ENCODE peak calls at places on chromosomes 4 and X, in five cellular contexts. B, W, C, M and H are unnamed samples.

GRCh38 chrX:23953908-23954269 is 46.1 kb downstream of the CXorf58 start:
- DNase-seq in W (no peak), M (peak), C (no peak), B (no peak), H (no peak)

GRCh38 chr4:22668702-22669101 is 24.0 kb upstream of the GBA3 start:
- DNase-seq in M (no peak), W (no peak), B (no peak), C (no peak), H (no peak)

GRCh38 chr4:10063544-10064300 is 42.4 kb upstream of the SLC2A9 start:
- DNase-seq in M (no peak), W (peak), B (peak), C (no peak), H (no peak)

GRCh38 chrX:68684291-68684918 is 36.9 kb downstream of the STARD8 start:
- DNase-seq in M (peak), C (no peak), W (peak), B (no peak), H (no peak)

GRCh38 chr4:80434238-80434637 is 98.7 kb downstream of the CFAP299 start:
- DNase-seq in W (no peak), C (no peak), M (no peak), B (no peak), H (no peak)

GRCh38 chr4:10343656-10344055 is 113.6 kb downstream of the ZNF518B start:
- DNase-seq in W (no peak), M (no peak), C (no peak), B (no peak), H (no peak)

GRCh38 chr4:109298279-109299010 is 4.0 kb downstream of the COL25A1 start:
- DNase-seq in C (no peak), B (peak), W (peak), M (peak), H (no peak)

GRCh38 chrX:9370888-9371287 is 94.0 kb upstream of the TBL1X start:
- DNase-seq in M (no peak), B (no peak), C (no peak), W (no peak), H (no peak)

GRCh38 chrX:33204889-33205288 is 6.5 kb downstream of the DMD start:
- DNase-seq in M (no peak), C (no peak), W (no peak), B (no peak), H (no peak)

GRCh38 chr4:25976780-25977179 is 62.8 kb downstream of the SMIM20 start:
- DNase-seq in W (no peak), C (no peak), B (no peak), M (no peak), H (no peak)

GRCh38 chr4:176758731-176759130 is 34.0 kb downstream of the VEGFC start:
- DNase-seq in M (no peak), B (no peak), W (no peak), C (no peak), H (no peak)

GRCh38 chrX:121958886-121959285 is 911.5 kb downstream of the GLUD2 start:
- DNase-seq in C (no peak), M (no peak), W (no peak), B (no peak), H (no peak)

GRCh38 chr4:84277923-84278322 is 221.2 kb downstream of the NKX6-1 start:
- DNase-seq in B (no peak), W (no peak), C (no peak), M (no peak), H (no peak)

GRCh38 chr4:186740822-186741221 is 17.2 kb upstream of the FAT1 start:
- DNase-seq in B (no peak), M (no peak), W (no peak), C (no peak), H (no peak)

GRCh38 chr4:83109480-83110221 is 4.9 kb downstream of the PLAC8 start:
- DNase-seq in C (no peak), B (no peak), W (peak), M (no peak), H (no peak)

GRCh38 chr4:128301979-128302378 is 14.4 kb upstream of the PGRMC2 start:
- DNase-seq in C (no peak), M (no peak), B (no peak), W (peak), H (no peak)

GRCh38 chrX:136214551-136214950 is 36.6 kb downstream of the MAP7D3 start:
- DNase-seq in C (no peak), M (no peak), B (no peak), W (peak), H (no peak)

GRCh38 chrX:44234541-44234940 is 108.9 kb downstream of the EFHC2 start:
- DNase-seq in M (no peak), C (no peak), W (no peak), B (no peak), H (no peak)

GRCh38 chr4:70893790-70894189 is 8.4 kb upstream of the MOB1B start:
- DNase-seq in C (no peak), W (no peak), M (no peak), B (no peak), H (no peak)

GRCh38 chr4:13548059-13548983 is 4.0 kb upstream of the NKX3-2 start:
- DNase-seq in W (no peak), C (no peak), B (no peak), M (no peak), H (no peak)

GRCh38 chr4:13546374-13546854 is 2.1 kb upstream of the NKX3-2 start:
- DNase-seq in B (no peak), C (no peak), W (no peak), M (no peak), H (no peak)

GRCh38 chr4:13546855-13547562 is 2.7 kb upstream of the NKX3-2 start:
- DNase-seq in B (no peak), M (no peak), W (no peak), C (no peak), H (no peak)

GRCh38 chr4:13548984-13549546 is 4.8 kb upstream of the NKX3-2 start:
- DNase-seq in C (peak), B (peak), W (peak), M (peak), H (peak)

DNA sequence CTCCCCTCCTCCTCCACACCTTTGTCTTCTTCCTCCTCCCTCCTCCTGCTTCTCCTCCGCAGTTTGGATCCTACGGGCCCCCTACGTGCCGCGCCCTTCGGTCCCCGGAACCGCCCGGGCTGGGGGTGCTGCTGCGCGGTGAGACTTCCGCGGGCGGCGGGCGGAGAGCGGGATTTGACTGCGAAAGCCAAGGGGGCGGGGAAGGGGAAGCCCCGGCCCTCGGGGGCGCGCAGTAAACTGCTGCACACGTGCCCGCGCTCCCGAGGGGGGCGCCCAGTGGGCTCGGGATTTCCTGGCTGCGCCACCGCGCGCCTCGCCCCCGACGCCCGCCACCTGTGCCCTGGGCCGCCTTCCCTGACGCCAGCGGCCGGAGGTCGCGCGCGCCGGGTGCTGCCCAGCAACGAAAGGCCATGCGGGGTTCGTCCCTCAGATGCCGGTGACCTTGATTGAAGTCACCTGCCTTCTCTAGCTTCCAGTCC is 3.3 kb upstream of the NKX3-2 start:
- DNase-seq in W (no peak), M (no peak), B (no peak), C (no peak), H (no peak)
- TF ChIP-seq EZH2 in W (peak), M (no peak), B (no peak), C (no peak), H (no peak)

GRCh38 chrX:11210397-11210796 is 82.8 kb upstream of the AMELX start:
- DNase-seq in M (no peak), B (no peak), W (no peak), C (no peak), H (no peak)
- H3K9ac ChIP-seq in M (no peak), B (no peak), W (no peak), C (no peak), H (no peak)

GRCh38 chr4:153676491-153676890 is 7.6 kb upstream of the TLR2 start:
- DNase-seq in W (peak), M (no peak), C (no peak), B (no peak), H (no peak)
- TF ChIP-seq POLR2AphosphoS5 in W (no peak), M (no peak), C (no peak), B (no peak), H (no peak)

GRCh38 chr4:23745377-23745776 is 144.5 kb downstream of the PPARGC1A start:
- DNase-seq in W (no peak), B (no peak), M (no peak), C (no peak), H (no peak)

GRCh38 chr4:23736466-23736865 is 153.4 kb downstream of the PPARGC1A start:
- DNase-seq in M (no peak), C (no peak), B (no peak), W (no peak), H (no peak)

GRCh38 chr4:23737571-23737970 is 152.3 kb downstream of the PPARGC1A start:
- DNase-seq in W (no peak), M (no peak), B (no peak), C (no peak), H (no peak)

GRCh38 chr4:23746672-23747071 is 143.2 kb downstream of the PPARGC1A start:
- DNase-seq in B (no peak), M (no peak), W (no peak), C (no peak), H (no peak)

GRCh38 chr4:23741586-23742240 is 148.1 kb downstream of the PPARGC1A start:
- DNase-seq in M (no peak), W (no peak), B (no peak), C (no peak), H (no peak)
- TF ChIP-seq EZH2 in M (no peak), W (no peak), B (no peak), C (no peak), H (no peak)

GRCh38 chr4:102477657-102478056 is 23.5 kb upstream of the NFKB1 start:
- DNase-seq in B (no peak), W (no peak), C (no peak), M (no peak), H (no peak)
- H3K9ac ChIP-seq in B (no peak), W (no peak), C (no peak), M (no peak), H (no peak)

GRCh38 chr4:47031011-47031678 is at the start of gene GABRB1:
- DNase-seq in W (peak), B (no peak), C (no peak), M (no peak), H (no peak)

GRCh38 chr4:47038263-47038662 is 6.9 kb downstream of the GABRB1 start:
- DNase-seq in W (no peak), C (no peak), M (no peak), B (no peak), H (no peak)

GRCh38 chr4:47031713-47032404 is 492 bp downstream of the GABRB1 start:
- DNase-seq in B (no peak), C (no peak), M (no peak), W (no peak), H (no peak)

DNA sequence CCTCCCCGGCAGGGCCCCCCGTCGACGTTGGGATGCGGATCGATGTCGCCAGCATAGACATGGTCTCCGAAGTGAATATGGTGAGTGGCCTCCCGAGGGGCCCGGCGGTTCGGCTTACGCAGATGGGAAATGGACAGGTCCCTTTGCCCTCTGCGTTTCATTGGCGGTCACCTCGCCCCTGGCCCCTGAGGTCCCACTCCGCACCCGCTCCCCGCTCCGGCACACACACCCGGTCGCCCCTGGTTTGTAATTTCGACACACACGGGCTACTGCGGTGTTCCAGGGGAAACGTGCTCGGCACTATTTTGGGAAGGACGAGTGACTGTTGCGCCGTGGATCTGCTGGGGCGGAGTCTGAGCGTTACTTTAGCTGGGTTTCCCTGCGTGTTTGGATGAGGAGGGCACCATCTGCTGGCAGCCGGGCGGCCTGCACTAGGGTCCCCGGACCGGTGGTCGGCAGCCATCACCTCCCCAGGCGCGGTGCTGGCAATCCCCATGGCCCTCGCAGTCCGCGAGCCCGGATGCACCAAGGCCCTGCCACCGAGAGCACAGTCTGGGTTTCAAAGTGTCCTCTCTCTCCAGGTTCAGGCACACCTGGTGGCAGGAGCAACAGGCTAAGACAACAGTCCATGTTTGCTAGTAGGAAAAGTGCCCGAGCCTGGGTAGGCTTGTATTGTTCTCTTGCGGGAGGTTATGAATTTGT is 1.2 kb downstream of the GABRB1 start:
- DNase-seq in M (peak), W (peak), C (no peak), B (no peak), H (no peak)
- TF ChIP-seq POLR2AphosphoS5 in M (no peak), W (no peak), C (no peak), B (no peak), H (no peak)